ENCODE peak calls at places on chromosomes 4 and X, in eight cellular contexts. Z is fibroblast of lung; V is lung; Y is K562; W is CD4-positive, CD25-positive, alpha-beta regulatory T cell; Q is upper lobe of right lung; P is CD4-positive, alpha-beta T cell; X is IMR-90. F is an unnamed sample. For H3K9me3, the result is how much of the 10 kb centered on the place peaks cover.

GRCh38 chr4:16579866-16580265 is 318.6 kb downstream of the LDB2 start:
- DNase-seq in Z (peak), V (no peak), Y (no peak), W (no peak), Q (no peak), P (no peak), X (peak), F (no peak)

GRCh38 chrX:29555465-29556091 is 659.8 kb upstream of the MAGEB2 start:
- DNase-seq in Z (peak), V (no peak), Y (no peak), W (no peak), Q (no peak), P (no peak), X (no peak), F (no peak)

GRCh38 chr4:91279899-91280298 is 1023.9 kb upstream of the GRID2 start:
- DNase-seq in Z (no peak), V (no peak), Y (no peak), W (no peak), Q (no peak), P (no peak), X (no peak), F (no peak)

GRCh38 chrX:68307767-68308166 is 125.5 kb downstream of the OPHN1 start:
- DNase-seq in Z (peak), V (no peak), Y (no peak), W (no peak), Q (no peak), P (no peak), X (peak), F (no peak)

GRCh38 chr4:174036111-174036510 is 247.4 kb downstream of the FBXO8 start:
- DNase-seq in Z (no peak), V (no peak), Y (no peak), W (no peak), Q (no peak), P (no peak), X (no peak), F (no peak)

GRCh38 chr4:185304944-185305690 is 90.6 kb downstream of the LRP2BP start:
- DNase-seq in Z (peak), V (peak), Y (no peak), W (peak), Q (peak), P (no peak), X (peak), F (peak)

GRCh38 chrX:13014111-13015094 is 30.0 kb downstream of the FAM9C start:
- DNase-seq in Z (peak), V (no peak), Y (peak), W (no peak), Q (no peak), P (no peak), X (no peak), F (no peak)

GRCh38 chrX:135295944-135296305 is 13.4 kb upstream of the ETDC start:
- DNase-seq in Z (no peak), V (no peak), Y (no peak), W (no peak), Q (no peak), P (no peak), X (no peak), F (no peak)

GRCh38 chrX:30798810-30799209 is 90.2 kb downstream of the TAB3 start:
- DNase-seq in Z (no peak), V (no peak), Y (no peak), W (no peak), Q (no peak), P (no peak), X (no peak), F (no peak)
- H3K9me3 ChIP-seq in Z (under half), V (half or more), Y (under half), W (under half), Q (under half), P (under half), X (under half), F (under half)

GRCh38 chrX:55206152-55206941 is 13.8 kb upstream of the PAGE5 start:
- DNase-seq in Z (no peak), V (no peak), Y (no peak), W (no peak), Q (no peak), P (no peak), X (no peak), F (no peak)

GRCh38 chrX:55210931-55211677 is 9.0 kb upstream of the PAGE5 start:
- DNase-seq in Z (no peak), V (no peak), Y (no peak), W (no peak), Q (no peak), P (no peak), X (no peak), F (no peak)
- H3K9me3 ChIP-seq in Z (under half), V (under half), Y (under half), W (under half), Q (under half), P (under half), X (under half), F (under half)

GRCh38 chrX:123313486-123313885 is 129.4 kb downstream of the GRIA3 start:
- DNase-seq in Z (peak), V (no peak), Y (no peak), W (no peak), Q (no peak), P (no peak), X (no peak), F (no peak)

GRCh38 chrX:123308663-123309062 is 124.6 kb downstream of the GRIA3 start:
- DNase-seq in Z (peak), V (no peak), Y (no peak), W (no peak), Q (no peak), P (no peak), X (no peak), F (no peak)

GRCh38 chrX:123311486-123311885 is 127.4 kb downstream of the GRIA3 start:
- DNase-seq in Z (no peak), V (no peak), Y (no peak), W (no peak), Q (no peak), P (no peak), X (no peak), F (no peak)

GRCh38 chrX:123310112-123310511 is 126.0 kb downstream of the GRIA3 start:
- DNase-seq in Z (no peak), V (no peak), Y (no peak), W (no peak), Q (no peak), P (no peak), X (no peak), F (no peak)
- H3K9me3 ChIP-seq in Z (under half), V (under half), Y (under half), W (under half), Q (under half), P (under half), X (under half), F (under half)

GRCh38 chrX:82765806-82766205 is 742.3 kb upstream of the POU3F4 start:
- DNase-seq in Z (peak), V (no peak), Y (no peak), W (no peak), Q (no peak), P (no peak), X (no peak), F (no peak)
- H3K9me3 ChIP-seq in Z (under half), V (under half), Y (under half), W (under half), Q (under half), P (under half), X (under half), F (under half)

GRCh38 chr4:44704673-44705072 is 21.7 kb downstream of the GNPDA2 start:
- DNase-seq in Z (no peak), V (no peak), Y (no peak), W (no peak), Q (no peak), P (no peak), X (no peak), F (no peak)

GRCh38 chr4:44701037-44701436 is 22.8 kb downstream of the GUF1 start:
- DNase-seq in Z (no peak), V (no peak), Y (no peak), W (no peak), Q (no peak), P (no peak), X (no peak), F (no peak)

GRCh38 chr4:44700427-44700826 is 22.2 kb downstream of the GUF1 start:
- DNase-seq in Z (no peak), V (no peak), Y (no peak), W (no peak), Q (no peak), P (no peak), X (no peak), F (no peak)
- H3K9me3 ChIP-seq in Z (under half), V (under half), Y (under half), W (under half), Q (under half), P (under half), X (under half), F (under half)

GRCh38 chr4:1251773-1252066 is 2.8 kb upstream of the CTBP1 start:
- DNase-seq in Z (no peak), V (no peak), Y (no peak), W (no peak), Q (no peak), P (no peak), X (no peak), F (no peak)
- H3K9me3 ChIP-seq in Z (under half), V (under half), Y (under half), W (under half), Q (under half), P (under half), X (under half), F (under half)

GRCh38 chrX:69541959-69542358 is 37.8 kb downstream of the NALF2 start:
- DNase-seq in Z (no peak), V (no peak), Y (no peak), W (no peak), Q (no peak), P (no peak), X (no peak), F (no peak)
- H3K9me3 ChIP-seq in Z (under half), V (under half), Y (under half), W (under half), Q (under half), P (under half), X (under half), F (under half)